ENCODE peak calls at places on chromosomes 16 and 17, in eight cellular contexts. One of them, this sample, is unnamed.
A peak's percentile ranks its signal among the peaks of the same experiment; 100 is the strongest.

GRCh38 chr16:56841233-56841632 is 23.8 kb upstream of the SLC12A3 start:
- DNase-seq in fibroblast of lung: peak; percentile 29
- DNase-seq in breast epithelium: no peak
- DNase-seq in choroid plexus epithelial cell: peak; percentile 73
- DNase-seq in heart left ventricle: no peak
- DNase-seq in cardiac fibroblast: peak; percentile 54
- DNase-seq in mucosa of descending colon: no peak
- DNase-seq in hepatocyte: no peak
- DNase-seq in this sample: no peak

GRCh38 chr17:14813649-14814048 is 451.5 kb downstream of the PMP22 start:
- DNase-seq in cardiac fibroblast: peak; percentile 22
- DNase-seq in fibroblast of lung: no peak
- DNase-seq in heart left ventricle: no peak
- DNase-seq in choroid plexus epithelial cell: peak; percentile 33
- DNase-seq in mucosa of descending colon: no peak
- DNase-seq in breast epithelium: no peak
- DNase-seq in hepatocyte: peak; percentile 49
- DNase-seq in this sample: no peak

GRCh38 chr17:19495828-19496227 is 37.8 kb upstream of the SLC47A1 start:
- DNase-seq in choroid plexus epithelial cell: no peak
- DNase-seq in fibroblast of lung: no peak
- DNase-seq in heart left ventricle: no peak
- DNase-seq in hepatocyte: no peak
- DNase-seq in cardiac fibroblast: no peak
- DNase-seq in mucosa of descending colon: no peak
- DNase-seq in breast epithelium: no peak
- DNase-seq in this sample: no peak

GRCh38 chr16:2767891-2768290 is 9.2 kb downstream of the ELOB start:
- DNase-seq in heart left ventricle: no peak
- DNase-seq in cardiac fibroblast: no peak
- DNase-seq in hepatocyte: no peak
- DNase-seq in mucosa of descending colon: no peak
- DNase-seq in breast epithelium: no peak
- DNase-seq in choroid plexus epithelial cell: no peak
- DNase-seq in fibroblast of lung: no peak
- DNase-seq in this sample: no peak

GRCh38 chr16:49356728-49357488 is 16.7 kb upstream of the C16orf78 start:
- DNase-seq in heart left ventricle: no peak
- DNase-seq in hepatocyte: no peak
- DNase-seq in breast epithelium: no peak
- DNase-seq in fibroblast of lung: no peak
- DNase-seq in choroid plexus epithelial cell: no peak
- DNase-seq in mucosa of descending colon: peak; percentile 54
- DNase-seq in cardiac fibroblast: no peak
- DNase-seq in this sample: no peak

GRCh38 chr17:39264119-39264518 is 38.4 kb upstream of the STAC2 start:
- DNase-seq in mucosa of descending colon: no peak
- DNase-seq in choroid plexus epithelial cell: no peak
- DNase-seq in heart left ventricle: peak; percentile 41
- DNase-seq in hepatocyte: no peak
- DNase-seq in breast epithelium: no peak
- DNase-seq in fibroblast of lung: no peak
- DNase-seq in cardiac fibroblast: no peak
- DNase-seq in this sample: no peak

GRCh38 chr17:77831497-77832179 is 126.9 kb upstream of the TNRC6C start:
- DNase-seq in fibroblast of lung: peak; percentile 87
- DNase-seq in heart left ventricle: no peak
- DNase-seq in choroid plexus epithelial cell: peak; percentile 53
- DNase-seq in cardiac fibroblast: peak; percentile 66
- DNase-seq in breast epithelium: peak; percentile 31
- DNase-seq in hepatocyte: no peak
- DNase-seq in mucosa of descending colon: peak; percentile 26
- DNase-seq in this sample: peak; percentile 43

GRCh38 chr16:38941-39892 is 14.2 kb downstream of the POLR3K start:
- DNase-seq in mucosa of descending colon: peak; percentile 89
- DNase-seq in heart left ventricle: no peak
- DNase-seq in breast epithelium: peak; percentile 59
- DNase-seq in hepatocyte: peak; percentile 52
- DNase-seq in fibroblast of lung: no peak
- DNase-seq in choroid plexus epithelial cell: no peak
- DNase-seq in cardiac fibroblast: no peak
- DNase-seq in this sample: peak; percentile 86

GRCh38 chr16:89616576-89617437 is 3.4 kb downstream of the DPEP1 start:
- DNase-seq in breast epithelium: no peak
- DNase-seq in mucosa of descending colon: no peak
- DNase-seq in choroid plexus epithelial cell: no peak
- DNase-seq in hepatocyte: no peak
- DNase-seq in fibroblast of lung: no peak
- DNase-seq in cardiac fibroblast: no peak
- DNase-seq in heart left ventricle: no peak
- DNase-seq in this sample: no peak

GRCh38 chr17:70929226-70929625 is 759.9 kb downstream of the KCNJ2 start:
- DNase-seq in choroid plexus epithelial cell: peak; percentile 56
- DNase-seq in cardiac fibroblast: peak; percentile 29
- DNase-seq in heart left ventricle: no peak
- DNase-seq in mucosa of descending colon: no peak
- DNase-seq in breast epithelium: no peak
- DNase-seq in hepatocyte: no peak
- DNase-seq in fibroblast of lung: peak; percentile 15
- DNase-seq in this sample: no peak

DNA sequence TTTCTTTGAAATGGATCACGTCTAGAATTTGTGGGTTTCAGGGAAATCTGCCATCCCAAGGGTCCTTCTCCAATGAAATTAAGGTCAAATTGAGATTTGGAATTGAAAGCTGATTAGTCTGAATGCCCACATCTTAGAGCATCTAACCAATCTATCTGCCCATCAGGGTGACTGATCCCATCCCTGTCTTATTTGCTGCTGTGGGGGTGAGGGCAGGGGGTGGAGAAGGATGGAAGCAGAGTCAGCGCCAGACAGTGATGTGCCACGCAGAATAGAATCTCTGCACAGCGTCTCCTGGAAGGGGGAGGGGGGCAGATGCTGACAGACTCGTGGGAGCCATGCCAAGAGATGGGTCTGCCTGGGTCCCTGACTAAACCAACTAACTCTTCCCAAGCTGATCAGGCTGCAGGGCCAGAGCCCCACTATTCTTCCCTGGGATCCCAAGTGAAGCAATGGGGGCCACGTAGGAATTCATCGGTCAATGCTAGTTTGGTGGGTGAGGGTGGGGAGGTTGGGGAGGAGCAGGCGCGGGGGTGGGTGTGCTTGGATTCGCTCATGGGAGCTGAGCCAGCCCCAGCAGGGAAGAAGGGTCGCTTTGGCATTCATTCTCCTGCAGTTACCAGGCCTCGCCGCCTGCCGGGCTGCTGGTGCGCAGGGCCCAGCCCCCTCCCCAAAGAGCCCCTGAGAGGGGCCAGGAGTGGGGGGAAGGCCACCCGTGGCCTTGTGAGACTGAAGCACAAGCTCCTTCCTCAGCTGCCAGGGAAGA is 32.2 kb downstream of the CDK5RAP3 start:
- DNase-seq in breast epithelium: no peak
- DNase-seq in mucosa of descending colon: no peak
- DNase-seq in heart left ventricle: no peak
- DNase-seq in cardiac fibroblast: no peak
- DNase-seq in choroid plexus epithelial cell: no peak
- DNase-seq in hepatocyte: peak; percentile 50
- DNase-seq in fibroblast of lung: peak; percentile 30
- DNase-seq in this sample: no peak
- TF ChIP-seq CTCF in breast epithelium: no peak
- TF ChIP-seq CTCF in mucosa of descending colon: no peak
- TF ChIP-seq CTCF in heart left ventricle: no peak
- TF ChIP-seq CTCF in cardiac fibroblast: no peak
- TF ChIP-seq CTCF in choroid plexus epithelial cell: no peak
- TF ChIP-seq CTCF in hepatocyte: peak; percentile 9
- TF ChIP-seq CTCF in fibroblast of lung: no peak
- TF ChIP-seq CTCF in this sample: no peak

GRCh38 chr17:45195424-45195823 is 26.3 kb upstream of the FMNL1 start:
- DNase-seq in breast epithelium: no peak
- DNase-seq in hepatocyte: no peak
- DNase-seq in mucosa of descending colon: no peak
- DNase-seq in choroid plexus epithelial cell: no peak
- DNase-seq in fibroblast of lung: no peak
- DNase-seq in cardiac fibroblast: no peak
- DNase-seq in heart left ventricle: no peak
- DNase-seq in this sample: no peak
- TF ChIP-seq CTCF in breast epithelium: no peak
- TF ChIP-seq CTCF in hepatocyte: no peak
- TF ChIP-seq CTCF in mucosa of descending colon: no peak
- TF ChIP-seq CTCF in choroid plexus epithelial cell: no peak
- TF ChIP-seq CTCF in fibroblast of lung: no peak
- TF ChIP-seq CTCF in cardiac fibroblast: no peak
- TF ChIP-seq CTCF in heart left ventricle: no peak
- TF ChIP-seq CTCF in this sample: no peak

GRCh38 chr17:41486809-41487530 is 2.7 kb downstream of the KRT36 start:
- DNase-seq in fibroblast of lung: no peak
- DNase-seq in mucosa of descending colon: no peak
- DNase-seq in heart left ventricle: no peak
- DNase-seq in breast epithelium: no peak
- DNase-seq in choroid plexus epithelial cell: no peak
- DNase-seq in cardiac fibroblast: no peak
- DNase-seq in hepatocyte: no peak
- DNase-seq in this sample: peak; percentile 46
- TF ChIP-seq CTCF in fibroblast of lung: peak; percentile 50
- TF ChIP-seq CTCF in mucosa of descending colon: peak; percentile 56
- TF ChIP-seq CTCF in heart left ventricle: no peak
- TF ChIP-seq CTCF in breast epithelium: no peak
- TF ChIP-seq CTCF in choroid plexus epithelial cell: peak; percentile 48
- TF ChIP-seq CTCF in cardiac fibroblast: peak; percentile 65
- TF ChIP-seq CTCF in hepatocyte: peak; percentile 27
- TF ChIP-seq CTCF in this sample: peak; percentile 29

GRCh38 chr17:7405413-7405881 is 1.6 kb upstream of the TMEM256 start:
- DNase-seq in breast epithelium: no peak
- DNase-seq in fibroblast of lung: no peak
- DNase-seq in choroid plexus epithelial cell: no peak
- DNase-seq in cardiac fibroblast: no peak
- DNase-seq in heart left ventricle: no peak
- DNase-seq in mucosa of descending colon: no peak
- DNase-seq in hepatocyte: peak; percentile 40
- DNase-seq in this sample: no peak

GRCh38 chr17:7404737-7405412 is 978 bp upstream of the TMEM256 start:
- DNase-seq in breast epithelium: peak; percentile 74
- DNase-seq in choroid plexus epithelial cell: no peak
- DNase-seq in hepatocyte: no peak
- DNase-seq in mucosa of descending colon: peak; percentile 77
- DNase-seq in heart left ventricle: peak; percentile 66
- DNase-seq in cardiac fibroblast: peak; percentile 26
- DNase-seq in fibroblast of lung: no peak
- DNase-seq in this sample: peak; percentile 41

GRCh38 chr17:7405882-7406825 is 1.5 kb upstream of the NLGN2 start:
- DNase-seq in cardiac fibroblast: no peak
- DNase-seq in fibroblast of lung: no peak
- DNase-seq in choroid plexus epithelial cell: no peak
- DNase-seq in breast epithelium: no peak
- DNase-seq in mucosa of descending colon: no peak
- DNase-seq in hepatocyte: no peak
- DNase-seq in heart left ventricle: no peak
- DNase-seq in this sample: no peak

GRCh38 chr17:7403043-7403901 is 625 bp downstream of the TMEM256 start:
- DNase-seq in choroid plexus epithelial cell: peak; percentile 13
- DNase-seq in fibroblast of lung: no peak
- DNase-seq in cardiac fibroblast: no peak
- DNase-seq in mucosa of descending colon: peak; percentile 82
- DNase-seq in hepatocyte: peak; percentile 85
- DNase-seq in breast epithelium: no peak
- DNase-seq in heart left ventricle: peak; percentile 67
- DNase-seq in this sample: no peak

DNA sequence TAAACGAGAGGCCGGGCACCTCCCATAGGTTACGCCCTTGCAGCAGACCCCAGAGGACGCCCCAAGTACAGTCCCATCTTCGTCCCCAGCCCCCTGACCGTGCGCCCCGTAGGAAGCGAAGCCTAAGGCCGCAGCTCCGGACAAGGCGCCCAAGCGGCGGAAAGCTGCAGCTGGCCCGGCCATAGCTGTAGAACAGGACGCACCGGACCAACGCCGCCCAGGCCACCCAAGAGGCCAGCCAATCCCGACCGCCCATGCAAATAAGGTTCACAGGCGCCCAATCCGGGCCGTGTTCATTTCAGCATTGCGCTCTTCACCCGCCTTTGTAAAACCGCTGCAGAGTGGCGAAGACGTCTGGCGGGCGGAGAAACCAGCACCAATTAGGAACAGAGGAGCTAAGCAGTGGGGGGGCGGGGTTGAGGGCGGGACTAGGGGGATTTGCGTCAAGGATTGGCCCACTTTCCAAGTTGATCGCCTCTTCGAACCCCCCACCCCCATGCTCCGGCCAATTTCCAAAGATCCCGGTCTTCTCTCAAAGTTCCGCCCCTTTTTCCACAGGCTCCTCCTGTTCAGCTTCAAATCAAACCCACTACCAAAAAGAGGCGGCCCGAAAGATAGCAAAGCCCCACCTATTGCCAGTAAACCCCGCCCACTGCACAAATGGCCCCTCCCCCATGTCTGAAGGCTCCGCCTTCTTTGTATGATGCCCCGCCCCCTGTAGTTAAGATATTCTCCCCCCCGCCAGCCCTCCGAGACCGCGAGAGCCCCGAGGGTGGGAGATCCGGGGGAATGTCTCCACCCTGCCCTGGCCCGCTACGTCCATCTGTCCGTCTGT is at the start of gene TMEM256:
- DNase-seq in fibroblast of lung: peak; percentile 99
- DNase-seq in heart left ventricle: peak; percentile 99
- DNase-seq in breast epithelium: peak; percentile 99
- DNase-seq in mucosa of descending colon: peak; percentile 99
- DNase-seq in cardiac fibroblast: peak; percentile 100
- DNase-seq in choroid plexus epithelial cell: peak; percentile 100
- DNase-seq in hepatocyte: peak; percentile 99
- DNase-seq in this sample: peak; percentile 93
- TF ChIP-seq CTCF in fibroblast of lung: no peak
- TF ChIP-seq CTCF in heart left ventricle: no peak
- TF ChIP-seq CTCF in breast epithelium: peak; percentile 32
- TF ChIP-seq CTCF in mucosa of descending colon: no peak
- TF ChIP-seq CTCF in cardiac fibroblast: no peak
- TF ChIP-seq CTCF in choroid plexus epithelial cell: no peak
- TF ChIP-seq CTCF in hepatocyte: no peak
- TF ChIP-seq CTCF in this sample: no peak

GRCh38 chr17:56678249-56679144 is 85.0 kb downstream of the NOG start:
- DNase-seq in fibroblast of lung: no peak
- DNase-seq in heart left ventricle: no peak
- DNase-seq in cardiac fibroblast: no peak
- DNase-seq in hepatocyte: peak; percentile 41
- DNase-seq in breast epithelium: no peak
- DNase-seq in mucosa of descending colon: no peak
- DNase-seq in choroid plexus epithelial cell: no peak
- DNase-seq in this sample: no peak

GRCh38 chr17:56674401-56674925 is 81.0 kb downstream of the NOG start:
- DNase-seq in choroid plexus epithelial cell: no peak
- DNase-seq in heart left ventricle: no peak
- DNase-seq in fibroblast of lung: no peak
- DNase-seq in hepatocyte: no peak
- DNase-seq in mucosa of descending colon: no peak
- DNase-seq in breast epithelium: no peak
- DNase-seq in cardiac fibroblast: no peak
- DNase-seq in this sample: no peak

GRCh38 chr17:56679148-56679766 is 85.8 kb downstream of the NOG start:
- DNase-seq in choroid plexus epithelial cell: peak; percentile 53
- DNase-seq in mucosa of descending colon: no peak
- DNase-seq in fibroblast of lung: peak; percentile 42
- DNase-seq in breast epithelium: no peak
- DNase-seq in hepatocyte: peak; percentile 51
- DNase-seq in cardiac fibroblast: peak; percentile 36
- DNase-seq in heart left ventricle: no peak
- DNase-seq in this sample: no peak

GRCh38 chr17:56675876-56676660 is 82.6 kb downstream of the NOG start:
- DNase-seq in breast epithelium: no peak
- DNase-seq in mucosa of descending colon: no peak
- DNase-seq in hepatocyte: no peak
- DNase-seq in cardiac fibroblast: no peak
- DNase-seq in choroid plexus epithelial cell: no peak
- DNase-seq in heart left ventricle: no peak
- DNase-seq in fibroblast of lung: no peak
- DNase-seq in this sample: no peak

GRCh38 chr17:56676807-56677206 is 83.3 kb downstream of the NOG start:
- DNase-seq in heart left ventricle: no peak
- DNase-seq in fibroblast of lung: no peak
- DNase-seq in cardiac fibroblast: no peak
- DNase-seq in mucosa of descending colon: no peak
- DNase-seq in hepatocyte: no peak
- DNase-seq in choroid plexus epithelial cell: no peak
- DNase-seq in breast epithelium: no peak
- DNase-seq in this sample: no peak
- TF ChIP-seq CTCF in heart left ventricle: no peak
- TF ChIP-seq CTCF in fibroblast of lung: no peak
- TF ChIP-seq CTCF in cardiac fibroblast: no peak
- TF ChIP-seq CTCF in mucosa of descending colon: no peak
- TF ChIP-seq CTCF in hepatocyte: no peak
- TF ChIP-seq CTCF in choroid plexus epithelial cell: no peak
- TF ChIP-seq CTCF in breast epithelium: no peak
- TF ChIP-seq CTCF in this sample: no peak

This sample was measured in Calu3.